ENCODE peak calls at places on chromosomes 1 and 21, in seven cellular contexts. Y, W, G, K, M, X and N are unnamed samples.
A peak's percentile ranks its signal among the peaks of the same experiment; 100 is the strongest.

GRCh38 chr1:96487404-96487803 is 234.2 kb upstream of the PTBP2 start:
- DNase-seq in X (no peak), G (no peak), M (no peak), Y (peak; percentile 20), W (no peak), K (no peak), N (no peak)

GRCh38 chr1:41463516-41463915 is 21.0 kb downstream of the EDN2 start:
- DNase-seq in G (no peak), W (no peak), K (no peak), M (no peak), X (no peak), Y (no peak), N (no peak)

GRCh38 chr1:6734579-6735397 is 33.2 kb upstream of the DNAJC11 start:
- DNase-seq in W (no peak), M (no peak), Y (no peak), X (no peak), K (no peak), G (no peak), N (no peak)

GRCh38 chr1:39394598-39394997 is 96.8 kb upstream of the BMP8A start:
- DNase-seq in X (no peak), Y (peak; percentile 73), W (no peak), G (no peak), K (no peak), M (no peak), N (no peak)

GRCh38 chr1:155717041-155717440 is 28.1 kb downstream of the DAP3 start:
- DNase-seq in K (no peak), Y (no peak), W (no peak), M (no peak), G (no peak), X (no peak), N (no peak)

GRCh38 chr21:45576838-45577737 is 34.8 kb upstream of the SLC19A1 start:
- DNase-seq in K (no peak), G (no peak), M (no peak), X (no peak), W (peak; percentile 7), Y (no peak), N (no peak)

GRCh38 chr1:155070721-155071556 is 7.4 kb downstream of the EFNA4 start:
- DNase-seq in X (peak; percentile 82), W (peak; percentile 94), Y (peak; percentile 57), K (no peak), G (peak; percentile 53), M (peak; percentile 75), N (peak; percentile 89)

GRCh38 chr1:211549092-211549749 is 29.7 kb downstream of the SLC30A1 start:
- DNase-seq in W (no peak), X (no peak), K (no peak), Y (no peak), M (no peak), G (no peak), N (no peak)

DNA sequence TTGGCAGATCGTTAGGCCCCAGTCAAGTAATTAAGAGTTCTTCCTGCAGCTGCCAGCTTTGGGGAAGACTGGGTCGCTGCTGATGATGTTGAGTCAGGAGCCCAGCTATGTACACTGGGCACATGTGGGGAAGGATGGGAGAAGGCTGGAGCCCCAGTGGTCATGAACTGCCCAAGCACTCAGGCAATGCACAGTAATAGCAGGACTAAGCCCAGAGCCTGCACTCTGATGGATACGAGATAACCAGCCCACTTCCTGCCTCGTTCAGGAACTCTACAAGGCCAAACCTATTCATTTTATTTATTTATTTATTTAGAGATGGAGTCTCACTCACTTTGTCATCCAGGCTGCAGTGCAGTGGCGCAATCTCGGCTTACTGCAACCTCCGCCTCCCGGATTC is 81.1 kb upstream of the BTG3 start:
- DNase-seq in K (no peak), Y (no peak), X (no peak), W (no peak), G (no peak), M (no peak), N (no peak)
- TF ChIP-seq CTCF in K (no peak), Y (no peak), X (no peak), W (no peak), G (no peak), M (no peak), N (no peak)

DNA sequence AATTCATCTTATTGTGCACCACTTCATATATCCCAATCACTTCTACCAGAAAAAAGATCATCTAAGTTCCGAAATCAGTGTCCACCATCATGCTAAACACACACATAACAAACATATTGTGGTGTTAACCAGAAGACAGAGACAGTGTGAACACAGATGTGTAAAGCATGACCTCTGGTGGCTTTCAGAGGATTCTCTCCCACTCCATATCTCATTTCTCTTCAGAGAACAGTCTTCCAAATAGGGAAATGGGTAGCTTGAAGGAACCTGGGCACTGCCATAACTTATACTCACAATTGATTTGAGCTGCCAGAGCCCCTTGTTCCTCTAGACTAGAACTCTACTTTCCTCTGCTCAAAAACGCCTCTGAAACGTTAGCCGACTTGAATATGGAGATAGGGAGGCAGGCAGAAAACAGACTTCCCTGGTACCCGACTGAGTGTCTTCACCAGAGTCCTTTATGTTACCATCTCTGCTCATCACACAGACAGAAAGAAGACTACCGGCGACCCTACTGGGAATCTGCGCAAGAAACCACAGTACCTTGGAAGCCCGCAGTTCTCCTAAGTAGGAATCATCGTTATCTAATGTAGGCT is 1.8 kb upstream of the ELAPOR1 start:
- DNase-seq in M (peak; percentile 58), X (no peak), K (no peak), Y (no peak), G (no peak), W (no peak), N (no peak)
- TF ChIP-seq CTCF in M (peak; percentile 50), X (no peak), K (peak; percentile 60), Y (no peak), G (peak; percentile 31), W (no peak), N (peak; percentile 38)

DNA sequence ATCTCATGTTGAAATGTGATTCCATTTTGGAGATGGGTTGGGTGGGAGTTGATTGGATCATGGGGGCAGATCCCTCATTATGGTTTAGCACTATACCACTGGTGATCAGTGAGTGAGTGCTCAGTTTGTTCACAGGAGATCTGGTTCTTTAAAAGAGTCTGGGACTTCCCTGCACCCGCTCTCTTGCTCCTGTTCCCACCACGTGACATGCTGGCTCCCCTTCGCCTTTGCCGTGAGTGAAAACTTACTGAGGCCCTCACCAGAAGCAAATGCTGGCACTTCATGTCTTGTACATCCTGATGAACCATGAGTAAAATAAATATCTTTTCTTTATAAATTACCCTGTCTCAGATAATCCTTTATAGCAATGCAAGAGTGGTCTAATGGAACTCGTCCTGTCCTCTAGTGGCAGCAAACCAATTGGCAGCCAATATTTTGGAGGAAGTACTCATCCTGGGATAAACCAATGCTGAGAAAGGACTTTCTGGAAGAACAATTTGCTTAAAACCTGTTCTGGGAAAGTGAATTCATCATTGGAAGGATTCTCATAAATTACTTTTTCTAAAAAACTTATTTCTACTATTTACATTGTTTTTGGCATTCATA is 27.8 kb upstream of the CYP4A11 start:
- DNase-seq in G (no peak), Y (no peak), M (no peak), W (no peak), X (no peak), K (no peak), N (no peak)
- TF ChIP-seq CTCF in G (no peak), Y (no peak), M (no peak), W (peak; percentile 16), X (peak; percentile 36), K (peak; percentile 39), N (no peak)

GRCh38 chr21:42562816-42563215 is 49.2 kb downstream of the SLC37A1 start:
- DNase-seq in K (no peak), M (no peak), X (no peak), G (no peak), Y (no peak), W (peak; percentile 6), N (no peak)

GRCh38 chr21:42562258-42562657 is 48.6 kb downstream of the SLC37A1 start:
- DNase-seq in Y (no peak), X (no peak), M (no peak), G (no peak), W (peak; percentile 4), K (no peak), N (no peak)

GRCh38 chr21:42564561-42564971 is 50.9 kb downstream of the SLC37A1 start:
- DNase-seq in M (no peak), Y (no peak), G (no peak), W (peak; percentile 6), K (no peak), X (no peak), N (no peak)

GRCh38 chr21:42561742-42562141 is 48.1 kb downstream of the SLC37A1 start:
- DNase-seq in Y (no peak), M (no peak), G (no peak), W (peak; percentile 16), K (peak; percentile 46), X (no peak), N (no peak)

DNA sequence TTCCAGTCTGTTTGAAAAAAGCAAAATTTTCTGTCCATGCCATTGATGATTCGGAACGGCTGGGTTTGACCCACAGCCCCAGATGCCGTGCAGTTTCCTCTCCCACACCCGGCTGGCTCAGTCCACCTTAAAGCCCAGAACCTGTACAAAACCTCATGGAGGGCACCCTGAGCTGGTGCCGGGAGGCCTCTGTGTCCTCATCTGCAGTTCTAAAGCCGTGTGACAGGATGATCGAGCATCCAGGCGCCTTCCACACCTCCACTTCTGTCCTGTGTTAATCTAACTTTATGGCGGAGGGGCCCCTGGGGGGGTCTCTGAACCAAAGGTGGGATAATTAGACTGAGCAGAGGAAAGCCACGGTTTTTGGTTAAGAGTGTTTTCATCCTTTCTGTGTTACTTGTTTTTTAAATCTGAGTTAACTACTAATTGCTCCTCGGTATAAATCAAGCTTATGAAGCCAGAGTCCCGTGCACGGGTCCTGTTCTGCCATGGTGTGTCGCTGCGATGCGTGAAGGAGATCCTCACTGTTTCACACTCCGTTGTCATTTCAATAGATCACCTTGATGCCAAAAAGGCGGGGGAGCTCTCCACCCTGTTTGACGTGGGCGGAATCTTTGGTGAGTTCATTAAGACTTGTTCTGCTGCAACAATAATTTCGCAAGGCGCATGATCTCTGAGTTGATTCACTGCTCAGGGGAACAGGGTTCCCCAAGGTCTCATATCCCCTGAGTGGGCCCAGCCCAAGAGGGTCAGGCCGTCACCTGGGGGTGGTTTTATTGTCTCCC is 49.8 kb downstream of the SLC37A1 start:
- DNase-seq in X (no peak), K (no peak), G (no peak), W (peak; percentile 1), Y (peak; percentile 20), M (peak; percentile 6), N (no peak)
- TF ChIP-seq CTCF in X (no peak), K (no peak), G (no peak), W (no peak), Y (no peak), M (no peak), N (no peak)

GRCh38 chr21:39082656-39083376 is 100.4 kb downstream of the PSMG1 start:
- DNase-seq in Y (peak; percentile 84), K (no peak), G (no peak), X (no peak), M (no peak), W (peak; percentile 57), N (no peak)
- TF ChIP-seq CTCF in Y (no peak), K (no peak), G (no peak), X (peak; percentile 23), M (no peak), W (no peak), N (no peak)

GRCh38 chr1:201088901-201089525 is 23.2 kb downstream of the CACNA1S start:
- DNase-seq in K (no peak), Y (peak; percentile 56), G (no peak), W (no peak), M (no peak), X (no peak), N (no peak)
- TF ChIP-seq CTCF in K (no peak), Y (no peak), G (no peak), W (no peak), M (no peak), X (no peak), N (no peak)